ENCODE peak calls at places on chromosomes 7 and 10, in six cellular contexts. One of them, this sample, is unnamed.

GRCh38 chr10:132577350-132578005 is 39.9 kb downstream of the INPP5A start:
- DNase-seq in non-pigmented ciliary epithelial cell: no peak
- DNase-seq in uterus: peak
- DNase-seq in GM12891: no peak
- DNase-seq in activated effector memory CD4-positive, alpha-beta T cell treated with anti-CD3 and anti-CD28 coated beads, Interleukin-2, amount 50 U/mL, for 16 hours: no peak
- DNase-seq in NCI-H2081: no peak
- DNase-seq in this sample: no peak

GRCh38 chr7:50812847-50813475 is 30.3 kb upstream of the GRB10 start:
- DNase-seq in NCI-H2081: no peak
- DNase-seq in activated effector memory CD4-positive, alpha-beta T cell treated with anti-CD3 and anti-CD28 coated beads, Interleukin-2, amount 50 U/mL, for 16 hours: no peak
- DNase-seq in GM12891: no peak
- DNase-seq in non-pigmented ciliary epithelial cell: peak
- DNase-seq in uterus: peak
- DNase-seq in this sample: peak

GRCh38 chr10:74949434-74949833 is 123.0 kb downstream of the KAT6B start:
- DNase-seq in activated effector memory CD4-positive, alpha-beta T cell treated with anti-CD3 and anti-CD28 coated beads, Interleukin-2, amount 50 U/mL, for 16 hours: no peak
- DNase-seq in uterus: no peak
- DNase-seq in non-pigmented ciliary epithelial cell: no peak
- DNase-seq in NCI-H2081: no peak
- DNase-seq in GM12891: no peak
- DNase-seq in this sample: no peak

GRCh38 chr10:21510218-21511070 is 15.0 kb downstream of the SKIDA1 start:
- DNase-seq in NCI-H2081: no peak
- DNase-seq in activated effector memory CD4-positive, alpha-beta T cell treated with anti-CD3 and anti-CD28 coated beads, Interleukin-2, amount 50 U/mL, for 16 hours: no peak
- DNase-seq in uterus: no peak
- DNase-seq in non-pigmented ciliary epithelial cell: no peak
- DNase-seq in GM12891: no peak
- DNase-seq in this sample: no peak

GRCh38 chr7:41942468-41943097 is 239.7 kb upstream of the INHBA start:
- DNase-seq in non-pigmented ciliary epithelial cell: no peak
- DNase-seq in uterus: peak
- DNase-seq in NCI-H2081: no peak
- DNase-seq in GM12891: no peak
- DNase-seq in activated effector memory CD4-positive, alpha-beta T cell treated with anti-CD3 and anti-CD28 coated beads, Interleukin-2, amount 50 U/mL, for 16 hours: no peak
- DNase-seq in this sample: peak

GRCh38 chr10:73841526-73842285 is 30.3 kb upstream of the NDST2 start:
- DNase-seq in uterus: no peak
- DNase-seq in non-pigmented ciliary epithelial cell: no peak
- DNase-seq in NCI-H2081: no peak
- DNase-seq in activated effector memory CD4-positive, alpha-beta T cell treated with anti-CD3 and anti-CD28 coated beads, Interleukin-2, amount 50 U/mL, for 16 hours: no peak
- DNase-seq in GM12891: no peak
- DNase-seq in this sample: no peak

GRCh38 chr7:83469491-83469890 is 179.4 kb downstream of the SEMA3E start:
- DNase-seq in GM12891: no peak
- DNase-seq in non-pigmented ciliary epithelial cell: no peak
- DNase-seq in activated effector memory CD4-positive, alpha-beta T cell treated with anti-CD3 and anti-CD28 coated beads, Interleukin-2, amount 50 U/mL, for 16 hours: no peak
- DNase-seq in uterus: no peak
- DNase-seq in NCI-H2081: no peak
- DNase-seq in this sample: no peak

GRCh38 chr7:104926905-104927454 is 87.0 kb upstream of the KMT2E start:
- DNase-seq in non-pigmented ciliary epithelial cell: no peak
- DNase-seq in GM12891: no peak
- DNase-seq in NCI-H2081: no peak
- DNase-seq in activated effector memory CD4-positive, alpha-beta T cell treated with anti-CD3 and anti-CD28 coated beads, Interleukin-2, amount 50 U/mL, for 16 hours: no peak
- DNase-seq in uterus: no peak
- DNase-seq in this sample: no peak

GRCh38 chr7:105306160-105306784 is 82.4 kb downstream of the SRPK2 start:
- DNase-seq in non-pigmented ciliary epithelial cell: no peak
- DNase-seq in uterus: no peak
- DNase-seq in GM12891: no peak
- DNase-seq in NCI-H2081: no peak
- DNase-seq in activated effector memory CD4-positive, alpha-beta T cell treated with anti-CD3 and anti-CD28 coated beads, Interleukin-2, amount 50 U/mL, for 16 hours: no peak
- DNase-seq in this sample: no peak

GRCh38 chr10:96124230-96125141 is 5.6 kb upstream of the ZNF518A start:
- DNase-seq in uterus: no peak
- DNase-seq in non-pigmented ciliary epithelial cell: no peak
- DNase-seq in GM12891: no peak
- DNase-seq in NCI-H2081: no peak
- DNase-seq in activated effector memory CD4-positive, alpha-beta T cell treated with anti-CD3 and anti-CD28 coated beads, Interleukin-2, amount 50 U/mL, for 16 hours: no peak
- DNase-seq in this sample: no peak

GRCh38 chr7:142066536-142066935 is 45.0 kb upstream of the MGAM2 start:
- DNase-seq in uterus: no peak
- DNase-seq in non-pigmented ciliary epithelial cell: no peak
- DNase-seq in NCI-H2081: no peak
- DNase-seq in GM12891: no peak
- DNase-seq in activated effector memory CD4-positive, alpha-beta T cell treated with anti-CD3 and anti-CD28 coated beads, Interleukin-2, amount 50 U/mL, for 16 hours: no peak
- DNase-seq in this sample: no peak

GRCh38 chr10:34768261-34768971 is 46.7 kb downstream of the PARD3 start:
- DNase-seq in GM12891: no peak
- DNase-seq in uterus: no peak
- DNase-seq in NCI-H2081: peak
- DNase-seq in activated effector memory CD4-positive, alpha-beta T cell treated with anti-CD3 and anti-CD28 coated beads, Interleukin-2, amount 50 U/mL, for 16 hours: no peak
- DNase-seq in non-pigmented ciliary epithelial cell: no peak
- DNase-seq in this sample: no peak

GRCh38 chr7:36152756-36153570 is at the start of gene EEPD1:
- DNase-seq in GM12891: peak
- DNase-seq in non-pigmented ciliary epithelial cell: peak
- DNase-seq in NCI-H2081: peak
- DNase-seq in uterus: peak
- DNase-seq in activated effector memory CD4-positive, alpha-beta T cell treated with anti-CD3 and anti-CD28 coated beads, Interleukin-2, amount 50 U/mL, for 16 hours: peak
- DNase-seq in this sample: peak

GRCh38 chr7:44162179-44162578 is 21.0 kb upstream of the MYL7 start:
- DNase-seq in activated effector memory CD4-positive, alpha-beta T cell treated with anti-CD3 and anti-CD28 coated beads, Interleukin-2, amount 50 U/mL, for 16 hours: peak
- DNase-seq in GM12891: no peak
- DNase-seq in uterus: no peak
- DNase-seq in NCI-H2081: no peak
- DNase-seq in non-pigmented ciliary epithelial cell: no peak
- DNase-seq in this sample: no peak

GRCh38 chr10:132299381-132300336 is 8.1 kb downstream of the STK32C start:
- DNase-seq in activated effector memory CD4-positive, alpha-beta T cell treated with anti-CD3 and anti-CD28 coated beads, Interleukin-2, amount 50 U/mL, for 16 hours: peak
- DNase-seq in non-pigmented ciliary epithelial cell: no peak
- DNase-seq in GM12891: no peak
- DNase-seq in NCI-H2081: no peak
- DNase-seq in uterus: no peak
- DNase-seq in this sample: no peak

This sample was measured in epithelial cell of proximal tubule.